ENCODE peak calls at places on chromosomes 11 and 22, in five cellular contexts. P is effector memory CD4-positive, alpha-beta T cell; T is transverse colon; G is cardiac muscle cell; F is mesendoderm. V is an unnamed sample.

GRCh38 chr11:122612123-122612824 is 43.2 kb upstream of the UBASH3B start:
- DNase-seq in P (no peak), T (no peak), G (no peak), F (no peak), V (no peak)

GRCh38 chr11:66429983-66430602 is 8.6 kb downstream of the MRPL11 start:
- DNase-seq in P (peak; percentile 60), T (peak; percentile 78), G (peak; percentile 85), F (peak; percentile 72), V (peak; percentile 76)

GRCh38 chr22:26673485-26673884 is 16.1 kb downstream of the MIAT start:
- DNase-seq in P (no peak), T (peak; percentile 22), G (no peak), F (no peak), V (no peak)

GRCh38 chr11:122714484-122714883 is 59.0 kb downstream of the UBASH3B start:
- DNase-seq in P (no peak), T (no peak), G (no peak), F (no peak), V (no peak)

GRCh38 chr11:3639841-3640240 is 2.0 kb downstream of the ART5 start:
- DNase-seq in P (no peak), T (no peak), G (no peak), F (no peak), V (peak; percentile 39)

GRCh38 chr22:47457509-47458300 is 695.3 kb downstream of the TBC1D22A start:
- DNase-seq in P (no peak), T (no peak), G (no peak), F (no peak), V (no peak)

GRCh38 chr22:27990879-27991278 is 71.8 kb upstream of the PITPNB start:
- DNase-seq in P (no peak), T (peak; percentile 15), G (peak; percentile 63), F (peak; percentile 92), V (no peak)

GRCh38 chr11:59283825-59284772 is 71.4 kb upstream of the MPEG1 start:
- DNase-seq in P (peak; percentile 32), T (peak; percentile 45), G (peak; percentile 60), F (peak; percentile 58), V (peak; percentile 34)

GRCh38 chr11:89381094-89381493 is 110.1 kb downstream of the NOX4 start:
- DNase-seq in P (no peak), T (no peak), G (peak; percentile 94), F (peak; percentile 60), V (no peak)

DNA sequence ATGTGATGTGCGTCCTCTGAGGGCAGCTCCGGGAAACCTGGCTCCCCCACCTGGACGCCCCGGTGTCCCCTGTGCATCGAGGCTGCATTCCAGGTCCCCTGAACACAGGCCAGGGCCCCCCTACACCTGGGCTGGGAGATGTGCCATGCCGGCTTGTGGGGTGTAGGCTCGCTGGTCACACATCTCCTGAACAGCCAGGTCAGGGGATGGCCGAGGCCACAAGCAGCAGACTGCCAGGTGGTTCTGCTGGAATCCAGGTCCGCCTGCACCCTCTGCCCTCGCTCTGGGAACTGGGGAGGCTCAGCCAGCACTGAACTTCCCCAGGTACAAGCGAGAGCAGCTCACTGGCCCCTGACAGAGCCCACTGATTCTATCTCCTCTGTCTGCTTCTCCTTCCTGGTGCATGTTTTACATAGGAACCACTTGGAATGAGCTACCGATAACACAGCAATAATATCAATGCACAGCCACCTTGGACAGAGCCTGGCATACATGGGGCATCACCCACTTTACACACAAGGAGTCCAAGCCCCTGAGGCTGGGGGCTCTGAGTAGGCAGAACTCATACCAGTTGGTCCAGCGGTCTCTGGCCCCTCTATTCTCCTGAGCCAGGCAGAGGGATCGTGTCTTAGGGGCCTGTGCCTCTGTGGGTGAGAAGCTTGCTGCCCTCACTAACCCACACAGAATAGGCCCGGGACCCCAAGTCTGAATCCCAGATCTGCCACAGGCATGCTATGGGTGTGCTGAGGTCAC is 46.8 kb downstream of the TBX1 start:
- DNase-seq in P (no peak), T (no peak), G (no peak), F (no peak), V (no peak)
- H3K4me1 ChIP-seq in P (peaks cover 6% of the 10 kb centered on the region), T (peaks cover 11% of the 10 kb centered on the region), G (no peaks in the 10 kb centered on the region), F (no peaks in the 10 kb centered on the region), V (peaks cover 8% of the 10 kb centered on the region)

DNA sequence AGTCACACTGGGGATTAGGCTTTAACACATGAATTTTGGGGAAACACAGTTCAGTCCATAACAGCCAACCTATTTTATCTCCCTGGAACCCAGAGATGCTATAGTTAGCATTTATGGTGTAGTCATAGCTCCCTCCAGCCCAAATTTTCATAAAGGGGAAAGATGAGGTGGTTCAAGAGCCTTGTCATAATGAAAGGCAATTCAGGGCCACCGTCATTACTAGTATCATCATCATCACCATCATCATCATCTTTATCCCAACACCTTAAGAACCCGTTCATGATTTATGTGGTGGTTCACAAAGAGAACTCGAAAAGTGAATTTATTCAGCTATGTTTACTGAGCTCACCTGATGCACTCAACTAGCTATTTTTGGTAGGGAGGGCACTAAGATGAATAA is 2.4 kb upstream of the TUBA8 start:
- DNase-seq in P (no peak), T (no peak), G (no peak), F (no peak), V (no peak)
- H3K36me3 ChIP-seq in P (peaks cover 4% of the 10 kb centered on the region), T (no peaks in the 10 kb centered on the region), G (no peaks in the 10 kb centered on the region), F (no peaks in the 10 kb centered on the region), V (no peaks in the 10 kb centered on the region)

GRCh38 chr11:32817843-32818183 is 11.9 kb upstream of the PRRG4 start:
- DNase-seq in P (no peak), T (no peak), G (no peak), F (no peak), V (no peak)
- H3K27ac ChIP-seq in P (no peak overlapping the region), T (no peak overlapping the region), G (no peak overlapping the region), F (no peak overlapping the region), V (no peak overlapping the region)

GRCh38 chr22:20125201-20126174 is 6.1 kb upstream of the ZDHHC8 start:
- DNase-seq in P (no peak), T (no peak), G (no peak), F (no peak), V (no peak)
- H3K4me1 ChIP-seq in P (peaks cover 2% of the 10 kb centered on the region), T (no peaks in the 10 kb centered on the region), G (no peaks in the 10 kb centered on the region), F (no peaks in the 10 kb centered on the region), V (peaks cover 14% of the 10 kb centered on the region)